ENCODE peak calls at places on chromosomes 7 and 10, in five cellular contexts. F is neuronal stem cell, M is H9, X is trophoblast cell, T is H1. V is an unnamed sample.

GRCh38 chr7:128453836-128454804 is 1.6 kb upstream of the HILPDA start:
- DNase-seq in F (peak), M (peak), X (peak), T (peak), V (peak)

GRCh38 chr7:39892361-39892760 is 57.7 kb upstream of the CDK13 start:
- DNase-seq in F (no peak), M (no peak), X (peak), T (no peak), V (no peak)

GRCh38 chr7:92778972-92779371 is 57.4 kb downstream of the CDK6 start:
- DNase-seq in F (no peak), M (no peak), X (no peak), T (no peak), V (peak)

GRCh38 chr10:78164687-78165086 is 131.0 kb downstream of the RPS24 start:
- DNase-seq in F (no peak), M (no peak), X (no peak), T (no peak), V (no peak)

GRCh38 chr10:21531164-21531563 is 2.9 kb upstream of the MLLT10 start:
- DNase-seq in F (no peak), M (no peak), X (no peak), T (no peak), V (peak)

GRCh38 chr7:44133295-44133694 is 7.8 kb downstream of the MYL7 start:
- DNase-seq in F (no peak), M (no peak), X (no peak), T (no peak), V (no peak)

GRCh38 chr10:44245601-44245938 is 139.3 kb downstream of the CXCL12 start:
- DNase-seq in F (no peak), M (no peak), X (peak), T (no peak), V (peak)

GRCh38 chr7:57653262-57653830 is 203.4 kb downstream of the ZNF716 start:
- DNase-seq in F (no peak), M (no peak), X (no peak), T (no peak), V (no peak)

GRCh38 chr10:70815504-70816219 is at the start of gene SGPL1:
- DNase-seq in F (peak), M (peak), X (peak), T (peak), V (peak)

GRCh38 chr7:69654381-69654780 is 56.1 kb downstream of the AUTS2 start:
- DNase-seq in F (no peak), M (no peak), X (no peak), T (no peak), V (no peak)

GRCh38 chr7:1533569-1534329 is 3.2 kb downstream of the MAFK start:
- DNase-seq in F (no peak), M (no peak), X (peak), T (no peak), V (peak)

GRCh38 chr7:113331155-113331898 is 213.0 kb upstream of the SMIM30 start:
- DNase-seq in F (peak), M (peak), X (no peak), T (peak), V (no peak)

GRCh38 chr10:68305889-68306288 is 26.0 kb upstream of the HNRNPH3 start:
- DNase-seq in F (no peak), M (no peak), X (no peak), T (no peak), V (no peak)

GRCh38 chr10:63547628-63548356 is 26.6 kb downstream of the REEP3 start:
- DNase-seq in F (no peak), M (no peak), X (no peak), T (no peak), V (peak)

GRCh38 chr7:143247372-143247771 is 15.9 kb upstream of the GSTK1 start:
- DNase-seq in F (no peak), M (no peak), X (no peak), T (no peak), V (no peak)

GRCh38 chr10:85997544-85997943 is 369.1 kb downstream of the GRID1 start:
- DNase-seq in F (no peak), M (no peak), X (no peak), T (no peak), V (no peak)

GRCh38 chr10:122112021-122112616 is 123.2 kb downstream of the TACC2 start:
- DNase-seq in F (no peak), M (no peak), X (no peak), T (no peak), V (peak)

GRCh38 chr7:33916357-33917081 is 11.2 kb downstream of the BMPER start:
- DNase-seq in F (no peak), M (no peak), X (peak), T (no peak), V (no peak)

GRCh38 chr10:123142701-123143161 is 5.2 kb upstream of the HMX2 start:
- DNase-seq in F (no peak), M (no peak), X (no peak), T (peak), V (no peak)

GRCh38 chr10:69327463-69328345 is 49.4 kb downstream of the HK1 start:
- DNase-seq in F (no peak), M (no peak), X (peak), T (no peak), V (peak)

GRCh38 chr7:22137466-22137865 is 191.8 kb upstream of the CDCA7L start:
- DNase-seq in F (no peak), M (no peak), X (no peak), T (no peak), V (peak)

GRCh38 chr10:14379556-14380330 is 49.0 kb upstream of the FRMD4A start:
- DNase-seq in F (no peak), M (no peak), X (no peak), T (no peak), V (no peak)

GRCh38 chr10:73865459-73866442 is 8.6 kb downstream of the CAMK2G start:
- DNase-seq in F (no peak), M (no peak), X (no peak), T (no peak), V (no peak)

GRCh38 chr10:128178319-128178937 is 52.2 kb upstream of the MKI67 start:
- DNase-seq in F (peak), M (peak), X (peak), T (peak), V (peak)

GRCh38 chr7:108611268-108611667 is 41.6 kb downstream of the DNAJB9 start:
- DNase-seq in F (no peak), M (no peak), X (peak), T (no peak), V (no peak)

GRCh38 chr7:166370-167060 is 25.9 kb upstream of the FAM20C start:
- DNase-seq in F (no peak), M (no peak), X (no peak), T (no peak), V (peak)

GRCh38 chr10:77179015-77179695 is 458.5 kb downstream of the KCNMA1 start:
- DNase-seq in F (no peak), M (peak), X (no peak), T (no peak), V (peak)

GRCh38 chr7:29946428-29947186 is 43.0 kb downstream of the SCRN1 start:
- DNase-seq in F (no peak), M (peak), X (peak), T (peak), V (peak)

GRCh38 chr10:13003781-13004180 is 2.3 kb upstream of the CCDC3 start:
- DNase-seq in F (no peak), M (no peak), X (no peak), T (no peak), V (no peak)

GRCh38 chr10:119663866-119664698 is 12.9 kb downstream of the BAG3 start:
- DNase-seq in F (no peak), M (no peak), X (peak), T (no peak), V (no peak)

GRCh38 chr7:39971924-39972323 is 21.9 kb downstream of the CDK13 start:
- DNase-seq in F (no peak), M (no peak), X (no peak), T (no peak), V (no peak)

GRCh38 chr7:121313793-121314676 is 14.8 kb upstream of the WNT16 start:
- DNase-seq in F (no peak), M (no peak), X (no peak), T (no peak), V (no peak)

GRCh38 chr7:150356265-150356897 is 12.2 kb upstream of the REPIN1 start:
- DNase-seq in F (peak), M (no peak), X (no peak), T (no peak), V (peak)

GRCh38 chr7:155203882-155204691 is 93.6 kb upstream of the INSIG1 start:
- DNase-seq in F (no peak), M (no peak), X (no peak), T (no peak), V (no peak)

GRCh38 chr7:158574308-158575036 is 13.2 kb downstream of the PTPRN2 start:
- DNase-seq in F (no peak), M (no peak), X (no peak), T (no peak), V (no peak)

GRCh38 chr10:104796817-104797216 is 155.7 kb downstream of the SORCS3 start:
- DNase-seq in F (no peak), M (no peak), X (no peak), T (no peak), V (no peak)

GRCh38 chr7:53697913-53698312 is 662.5 kb downstream of the POM121L12 start:
- DNase-seq in F (no peak), M (no peak), X (peak), T (no peak), V (no peak)

GRCh38 chr10:22329150-22329549 is 8.3 kb downstream of the BMI1 start:
- DNase-seq in F (no peak), M (no peak), X (no peak), T (no peak), V (no peak)

GRCh38 chr7:29572543-29572942 is 8.9 kb downstream of the PRR15 start:
- DNase-seq in F (no peak), M (no peak), X (no peak), T (no peak), V (no peak)

GRCh38 chr7:18289801-18290200 is 205.7 kb upstream of the HDAC9 start:
- DNase-seq in F (no peak), M (no peak), X (no peak), T (no peak), V (no peak)

GRCh38 chr7:18288322-18289037 is 207.1 kb upstream of the HDAC9 start:
- DNase-seq in F (no peak), M (no peak), X (no peak), T (no peak), V (no peak)

GRCh38 chr7:18290865-18291264 is 204.7 kb upstream of the HDAC9 start:
- DNase-seq in F (no peak), M (no peak), X (no peak), T (no peak), V (no peak)

GRCh38 chr7:18292584-18292983 is 203.0 kb upstream of the HDAC9 start:
- DNase-seq in F (no peak), M (no peak), X (no peak), T (no peak), V (no peak)

GRCh38 chr7:18290223-18290622 is 205.3 kb upstream of the HDAC9 start:
- DNase-seq in F (no peak), M (no peak), X (no peak), T (no peak), V (no peak)
- H2BK12ac ChIP-seq in F (no peak), M (no peak), X (no peak), T (no peak), V (no peak)

DNA sequence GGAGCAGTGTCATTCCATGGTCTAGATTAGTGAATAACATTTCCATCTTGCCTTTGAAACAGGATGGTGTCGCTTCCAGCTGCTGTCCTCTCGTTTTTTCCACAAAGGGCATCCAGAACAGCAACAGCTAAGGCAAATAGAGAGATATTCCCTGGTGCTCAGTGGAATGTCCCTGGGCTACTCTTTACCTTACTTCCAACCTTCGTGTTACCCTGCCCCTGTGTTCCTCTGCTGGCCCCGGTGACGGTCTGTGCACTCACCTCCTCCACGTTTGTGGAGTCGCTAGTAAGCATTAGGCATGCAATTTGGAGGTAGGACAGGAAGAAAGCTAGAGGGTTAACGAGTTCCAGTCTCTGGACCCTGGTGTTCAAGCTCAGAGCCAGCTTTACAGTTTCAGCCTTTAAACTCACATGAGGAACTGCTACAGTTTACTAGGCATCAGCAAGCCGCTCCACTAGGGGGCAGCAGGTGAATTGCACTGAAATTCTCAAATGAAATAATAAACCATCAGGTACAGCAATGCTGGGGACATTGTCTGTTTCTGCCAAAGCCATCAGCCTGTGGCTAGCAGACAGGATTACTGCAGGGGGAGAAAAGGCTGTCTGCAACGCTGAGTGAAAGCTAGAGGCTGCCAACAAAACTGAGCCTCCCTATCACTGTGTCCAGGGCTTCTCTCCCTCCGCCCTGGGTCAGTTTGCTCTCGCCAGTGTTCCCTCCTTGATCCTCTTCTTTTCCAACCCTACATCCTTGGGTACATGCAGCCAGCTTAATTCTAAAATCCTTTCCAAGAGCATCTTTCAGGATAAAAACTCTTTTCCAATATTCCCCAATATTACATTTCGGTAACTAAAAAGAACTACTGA is 9.0 kb downstream of the MRPL32 start:
- DNase-seq in F (peak), M (peak), X (peak), T (peak), V (peak)
- H2BK5ac ChIP-seq in F (no peak), M (no peak), X (no peak), T (no peak), V (no peak)

DNA sequence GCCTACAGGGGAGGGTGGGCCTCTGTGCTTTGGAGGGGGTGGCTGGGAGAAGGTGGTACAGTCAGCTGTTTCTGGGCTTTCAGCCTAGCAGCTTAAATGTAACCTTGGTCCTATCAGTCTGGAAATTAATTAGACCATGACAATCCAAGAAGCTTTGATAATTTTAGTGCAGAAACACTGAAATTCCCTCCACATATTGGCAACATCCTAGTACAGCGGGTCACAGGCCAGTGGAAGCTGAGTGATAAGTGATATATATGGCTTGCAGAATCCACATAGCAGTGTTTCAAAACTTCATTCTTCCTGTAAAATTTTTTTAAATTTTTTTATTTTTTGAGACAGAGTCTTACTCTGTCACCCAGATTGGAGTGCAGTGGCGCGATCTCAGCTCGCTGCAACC is 212.6 kb downstream of the TYW1 start:
- DNase-seq in F (no peak), M (no peak), X (no peak), T (no peak), V (no peak)
- H2BK12ac ChIP-seq in F (no peak), M (no peak), X (no peak), T (no peak), V (no peak)

GRCh38 chr7:82050792-82051191 is 280.9 kb upstream of the HGF start:
- DNase-seq in F (no peak), M (no peak), X (peak), T (no peak), V (peak)
- H2BK5ac ChIP-seq in F (no peak), M (no peak), X (no peak), T (no peak), V (no peak)

DNA sequence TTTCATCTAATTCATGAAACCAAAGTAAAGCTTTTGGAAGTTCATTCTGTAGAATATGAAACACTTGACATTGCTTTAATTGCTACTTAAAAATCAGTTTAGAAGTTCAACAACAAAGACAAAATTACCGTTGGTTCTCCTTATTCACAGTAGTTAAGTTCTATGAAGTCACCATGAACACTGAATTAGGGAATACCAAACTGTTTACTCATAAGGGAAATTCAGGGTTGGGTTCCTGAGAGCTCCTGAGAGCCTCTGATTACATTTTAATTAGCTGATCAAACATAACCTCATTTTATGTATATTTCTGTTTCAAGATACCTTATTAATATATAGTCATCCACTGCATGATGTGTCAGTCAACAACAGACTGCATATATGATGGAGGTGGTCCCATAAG is 46.1 kb downstream of the ZNF438 start:
- DNase-seq in F (no peak), M (no peak), X (no peak), T (no peak), V (peak)
- H2BK12ac ChIP-seq in F (no peak), M (no peak), X (no peak), T (no peak), V (no peak)

V was measured in mesenchymal stem cell.